ENCODE peak calls at places on chromosomes 2 and 18, in nine cellular contexts. W, J, B, D, E, C, R, U and A are unnamed samples.

GRCh38 chr2:222753251-222753824 is 81.9 kb downstream of the MOGAT1 start:
- DNase-seq in B (no peak), E (no peak), D (no peak), W (no peak), J (no peak), U (no peak), R (no peak), C (no peak), A (no peak)

GRCh38 chr2:229910147-229910831 is 11.5 kb downstream of the TRIP12 start:
- DNase-seq in R (no peak), C (no peak), U (no peak), J (no peak), D (no peak), B (no peak), W (no peak), E (no peak), A (no peak)

GRCh38 chr2:57842531-57842930 is 204.1 kb upstream of the VRK2 start:
- DNase-seq in C (no peak), D (no peak), E (no peak), R (no peak), J (no peak), U (no peak), B (no peak), W (no peak), A (no peak)

GRCh38 chr2:59589881-59590280 is 963.6 kb downstream of the BCL11A start:
- DNase-seq in D (no peak), R (no peak), J (no peak), W (no peak), B (no peak), U (no peak), E (no peak), C (no peak), A (no peak)

GRCh38 chr2:191189112-191189635 is 38.4 kb upstream of the STAT4 start:
- DNase-seq in E (peak; percentile 18), U (no peak), R (no peak), J (no peak), W (no peak), C (no peak), B (no peak), D (no peak), A (no peak)

GRCh38 chr2:36352024-36352398 is 3.6 kb upstream of the CRIM1 start:
- DNase-seq in U (peak; percentile 65), D (no peak), E (no peak), B (peak; percentile 65), W (peak; percentile 80), C (no peak), R (no peak), J (no peak), A (no peak)

GRCh38 chr18:63887424-63887823 is at the start of gene SERPINB2:
- DNase-seq in C (no peak), W (no peak), J (no peak), R (no peak), U (peak; percentile 29), B (no peak), D (no peak), E (no peak), A (no peak)

GRCh38 chr2:38394903-38395341 is 17.8 kb upstream of the ATL2 start:
- DNase-seq in J (no peak), R (no peak), U (no peak), W (no peak), B (peak; percentile 73), C (no peak), D (no peak), E (no peak), A (no peak)

GRCh38 chr18:31931886-31932240 is 11.1 kb downstream of the TRAPPC8 start:
- DNase-seq in E (no peak), U (no peak), W (no peak), B (no peak), J (no peak), R (no peak), D (no peak), C (no peak), A (no peak)

GRCh38 chr2:218261424-218262273 is 834 bp downstream of the GPBAR1 start:
- DNase-seq in W (peak; percentile 34), E (peak; percentile 84), R (no peak), C (no peak), U (no peak), D (no peak), J (peak; percentile 68), B (no peak), A (no peak)

GRCh38 chr2:94990956-94991355 is 34.6 kb upstream of the MAL start:
- DNase-seq in D (no peak), R (no peak), C (no peak), B (no peak), J (no peak), E (no peak), W (no peak), U (no peak), A (peak; percentile 16)

GRCh38 chr2:202178342-202178958 is 59.9 kb downstream of the SUMO1 start:
- DNase-seq in R (no peak), B (peak; percentile 50), W (peak; percentile 94), J (peak; percentile 82), U (peak; percentile 70), E (no peak), D (peak; percentile 47), C (no peak), A (no peak)

GRCh38 chr2:241189856-241190201 is 1.4 kb downstream of the ANO7 start:
- DNase-seq in B (no peak), J (no peak), D (no peak), W (no peak), E (no peak), C (no peak), U (no peak), R (no peak), A (no peak)

GRCh38 chr18:2555895-2556294 is 15.4 kb downstream of the METTL4 start:
- DNase-seq in B (no peak), R (no peak), D (no peak), J (no peak), W (no peak), C (no peak), U (no peak), E (no peak), A (no peak)

DNA sequence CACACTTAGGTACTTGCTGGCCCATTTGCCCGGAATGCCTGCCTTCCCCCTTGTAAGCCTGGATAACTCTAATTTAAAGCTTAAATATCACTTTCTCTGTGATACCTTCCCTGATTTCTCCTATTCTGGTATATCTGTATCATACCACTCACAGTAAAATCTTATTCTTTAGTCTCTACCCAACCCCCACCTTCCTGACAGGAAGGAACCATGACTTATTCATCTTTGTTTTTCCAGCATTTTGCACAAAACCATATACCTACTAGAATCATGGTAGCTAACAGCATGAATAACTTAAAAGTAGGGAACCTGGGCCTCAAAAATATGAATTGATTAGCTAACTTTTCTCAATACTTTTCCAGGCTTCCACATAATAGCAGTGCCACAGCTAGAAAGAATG is 111.5 kb downstream of the GFPT1 start:
- DNase-seq in R (no peak), J (no peak), C (no peak), E (no peak), B (no peak), D (no peak), W (no peak), U (peak; percentile 75), A (no peak)
- TF ChIP-seq POLR2AphosphoS5 in R (no peak), J (no peak), C (no peak), E (no peak), B (no peak), D (no peak), W (no peak), U (no peak), A (no peak)

GRCh38 chr18:12657048-12657848 is 659 bp downstream of the SPIRE1 start:
- DNase-seq in E (no peak), C (peak; percentile 43), B (no peak), D (peak; percentile 23), J (peak; percentile 71), R (peak; percentile 77), U (peak; percentile 29), W (peak; percentile 50), A (no peak)
- TF ChIP-seq POLR2AphosphoS5 in E (no peak), C (no peak), B (no peak), D (no peak), J (peak; percentile 63), R (peak; percentile 65), U (peak; percentile 45), W (no peak), A (no peak)

GRCh38 chr2:43226558-43226954 is at the start of gene ZFP36L2:
- DNase-seq in R (peak; percentile 100), B (peak; percentile 86), W (peak; percentile 91), C (peak; percentile 92), E (peak; percentile 96), D (peak; percentile 97), J (peak; percentile 98), U (peak; percentile 91), A (peak; percentile 97)

GRCh38 chr2:43227830-43228280 is 1.4 kb upstream of the ZFP36L2 start:
- DNase-seq in U (no peak), D (no peak), E (no peak), R (no peak), J (no peak), B (no peak), W (no peak), C (no peak), A (no peak)

GRCh38 chr2:43225788-43226557 is 433 bp downstream of the ZFP36L2 start:
- DNase-seq in D (no peak), R (peak; percentile 95), J (peak; percentile 83), E (peak; percentile 93), B (no peak), U (peak; percentile 69), W (peak; percentile 56), C (no peak), A (peak; percentile 85)

GRCh38 chr2:43228341-43228751 is 1.9 kb upstream of the ZFP36L2 start:
- DNase-seq in W (no peak), E (peak; percentile 92), B (no peak), J (no peak), R (peak; percentile 67), U (no peak), C (no peak), D (no peak), A (no peak)

DNA sequence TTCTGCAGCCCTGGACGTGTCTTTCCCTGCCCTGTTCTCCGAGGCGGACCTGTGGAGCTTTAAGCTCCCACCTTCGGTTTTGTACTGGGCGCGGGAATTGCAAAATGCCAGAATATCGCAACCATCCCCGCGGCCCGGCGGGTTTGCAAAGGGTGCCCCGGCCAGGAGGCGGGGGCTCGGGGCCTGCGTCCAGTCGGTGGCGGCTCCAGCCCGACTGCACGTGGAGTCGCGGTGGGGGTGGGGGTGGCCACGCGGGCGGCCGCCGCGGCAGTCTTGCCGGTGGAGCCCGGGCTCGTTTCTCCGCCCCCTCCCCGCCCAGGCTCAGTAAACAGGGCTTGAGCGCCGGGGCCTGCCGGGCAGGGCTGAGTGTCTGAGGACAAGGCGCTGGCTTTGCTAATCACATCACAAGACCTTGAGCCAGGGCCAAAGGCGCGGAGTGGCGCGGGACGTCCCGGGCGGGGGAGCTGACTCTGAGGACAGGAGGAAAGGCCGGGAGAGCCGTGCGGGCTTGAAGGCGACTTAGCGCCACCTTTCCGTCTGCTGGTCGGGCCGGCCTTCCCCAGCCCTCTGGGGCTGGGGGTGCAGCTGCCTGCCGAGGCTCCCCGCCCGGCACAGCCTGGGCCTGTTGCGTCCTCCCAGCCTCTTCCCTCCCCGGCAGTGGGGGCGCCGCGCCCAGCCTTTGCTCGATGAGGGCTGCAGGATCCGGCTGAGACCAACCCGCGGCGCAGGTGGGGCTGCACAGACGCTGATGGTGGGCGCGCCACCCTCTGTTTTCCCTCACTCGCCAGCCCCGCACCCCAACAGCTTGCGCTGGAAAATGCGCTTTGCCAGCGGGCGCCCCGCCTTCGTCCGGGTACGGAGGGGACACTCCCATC is 786 bp upstream of the ZFP36L2 start:
- DNase-seq in U (peak; percentile 87), J (peak; percentile 99), W (peak; percentile 88), C (no peak), B (peak; percentile 47), R (peak; percentile 97), D (peak; percentile 96), E (peak; percentile 98), A (peak; percentile 97)
- TF ChIP-seq POLR2AphosphoS5 in U (no peak), J (peak; percentile 75), W (no peak), C (no peak), B (peak; percentile 16), R (peak; percentile 91), D (peak; percentile 90), E (no peak), A (no peak)

GRCh38 chr2:144692661-144693060 is 172.7 kb upstream of the ZEB2 start:
- DNase-seq in E (no peak), W (no peak), D (no peak), U (no peak), B (no peak), C (no peak), J (no peak), R (no peak), A (no peak)
- TF ChIP-seq POLR2AphosphoS5 in E (no peak), W (no peak), D (no peak), U (no peak), B (no peak), C (no peak), J (no peak), R (no peak), A (no peak)